ENCODE peak calls at places on chromosomes 4 and X, in ten cellular contexts. T, W, Y, B, R, I, M, O, P and C are unnamed samples.

GRCh38 chr4:142698541-142698940 is 147.6 kb downstream of the INPP4B start:
- DNase-seq in I (no peak), W (no peak), T (no peak), M (no peak), O (no peak), B (no peak), P (no peak), Y (no peak), R (no peak), C (no peak)

GRCh38 chrX:95218964-95219363 is 1465.7 kb upstream of the DIAPH2 start:
- DNase-seq in I (no peak), Y (no peak), M (no peak), P (no peak), O (no peak), R (no peak), B (no peak), T (no peak), W (no peak), C (no peak)

GRCh38 chrX:21374994-21375794 is 976 bp downstream of the CNKSR2 start:
- DNase-seq in I (no peak), M (no peak), W (no peak), P (peak; percentile 25), B (no peak), O (peak; percentile 28), T (no peak), R (no peak), Y (no peak), C (no peak)

GRCh38 chr4:42515156-42515884 is 118.0 kb downstream of the SHISA3 start:
- DNase-seq in Y (no peak), O (no peak), R (no peak), M (no peak), P (no peak), I (no peak), W (no peak), T (no peak), B (no peak), C (no peak)

GRCh38 chrX:64195862-64196261 is 9.6 kb downstream of the AMER1 start:
- DNase-seq in O (no peak), P (no peak), W (no peak), B (no peak), T (no peak), R (no peak), Y (no peak), M (no peak), I (no peak), C (no peak)

GRCh38 chrX:2692221-2693122 is 1.4 kb downstream of the CD99 start:
- DNase-seq in T (no peak), B (peak; percentile 31), W (peak; percentile 27), P (peak; percentile 41), R (peak; percentile 44), M (no peak), O (peak; percentile 17), Y (no peak), I (no peak), C (no peak)

GRCh38 chr4:7377223-7377865 is 57.4 kb downstream of the PSAPL1 start:
- DNase-seq in T (no peak), P (no peak), I (no peak), W (no peak), B (no peak), M (no peak), Y (no peak), R (no peak), O (peak; percentile 64), C (no peak)

GRCh38 chr4:123453006-123453685 is 56.6 kb downstream of the SPRY1 start:
- DNase-seq in M (no peak), R (no peak), W (no peak), P (no peak), O (no peak), T (no peak), I (no peak), B (no peak), Y (no peak), C (no peak)

GRCh38 chr4:110793890-110794588 is 171.2 kb upstream of the PITX2 start:
- DNase-seq in O (no peak), I (no peak), B (no peak), M (no peak), R (no peak), Y (no peak), T (no peak), P (peak; percentile 5), W (no peak), C (no peak)

GRCh38 chr4:7912826-7913225 is 26.8 kb downstream of the AFAP1 start:
- DNase-seq in T (no peak), R (no peak), P (no peak), Y (no peak), O (no peak), W (no peak), B (no peak), I (no peak), M (no peak), C (no peak)

GRCh38 chr4:173013232-173013932 is 155.2 kb upstream of the GALNT7 start:
- DNase-seq in M (no peak), I (peak; percentile 21), Y (peak; percentile 81), O (peak; percentile 58), P (peak; percentile 32), R (peak; percentile 49), W (peak; percentile 36), B (peak; percentile 27), T (no peak), C (no peak)

GRCh38 chr4:100984901-100985300 is 362.4 kb downstream of the PPP3CA start:
- DNase-seq in R (no peak), W (no peak), M (no peak), I (no peak), T (no peak), P (no peak), O (no peak), B (no peak), Y (no peak), C (no peak)

GRCh38 chr4:89489338-89489771 is 181.8 kb upstream of the GPRIN3 start:
- DNase-seq in W (no peak), P (no peak), T (no peak), O (peak; percentile 9), I (no peak), Y (no peak), B (no peak), R (no peak), M (no peak), C (no peak)

GRCh38 chr4:13711233-13711775 is 83.8 kb upstream of the BOD1L1 start:
- DNase-seq in I (no peak), R (no peak), M (no peak), W (no peak), B (no peak), Y (no peak), P (no peak), O (no peak), T (no peak), C (no peak)

DNA sequence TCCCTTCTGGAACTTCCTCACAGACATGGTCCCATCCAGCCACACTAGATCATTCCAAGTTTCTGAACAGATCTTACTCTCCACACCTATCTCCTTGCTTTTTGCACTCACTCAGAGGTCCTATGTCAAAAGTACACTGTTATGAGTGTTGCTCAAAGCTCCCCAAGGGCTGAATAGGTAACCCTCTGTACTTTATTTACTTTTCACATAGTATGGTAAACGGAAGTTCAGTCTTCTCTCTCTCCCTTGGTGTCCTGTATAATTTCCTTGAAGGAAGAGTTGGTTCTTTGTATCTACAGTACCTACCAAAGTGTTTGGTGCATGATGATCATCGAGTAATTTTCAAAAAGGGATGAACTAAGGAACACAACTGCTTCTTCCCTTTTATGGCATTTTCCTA is 74.4 kb downstream of the ARHGEF38 start:
- DNase-seq in M (no peak), I (no peak), O (no peak), R (no peak), W (no peak), T (no peak), B (no peak), P (no peak), Y (no peak), C (no peak)
- TF ChIP-seq EP300 in M (no peak), I (no peak), O (no peak), R (no peak), W (no peak), T (no peak), B (no peak), P (no peak), Y (no peak), C (no peak)

GRCh38 chrX:19889582-19890342 is 2.4 kb upstream of the SH3KBP1 start:
- DNase-seq in M (no peak), P (no peak), R (no peak), T (no peak), Y (no peak), I (peak; percentile 88), B (peak; percentile 84), O (no peak), W (peak; percentile 17), C (no peak)
- TF ChIP-seq EP300 in M (no peak), P (no peak), R (no peak), T (no peak), Y (no peak), I (no peak), B (no peak), O (no peak), W (no peak), C (no peak)

GRCh38 chr4:114087596-114088230 is 108.3 kb upstream of the ARSJ start:
- DNase-seq in M (no peak), B (no peak), P (no peak), R (no peak), W (no peak), T (no peak), O (no peak), I (no peak), Y (no peak), C (no peak)

GRCh38 chr4:114093221-114093715 is 113.8 kb upstream of the ARSJ start:
- DNase-seq in T (no peak), I (no peak), R (no peak), W (no peak), P (no peak), Y (no peak), M (no peak), B (no peak), O (no peak), C (no peak)

GRCh38 chr4:114091546-114091945 is 112.1 kb upstream of the ARSJ start:
- DNase-seq in T (no peak), I (no peak), P (no peak), O (no peak), Y (no peak), B (no peak), R (no peak), M (no peak), W (no peak), C (no peak)
- TF ChIP-seq EP300 in T (no peak), I (no peak), P (no peak), O (no peak), Y (no peak), B (no peak), R (no peak), M (no peak), W (no peak), C (no peak)

DNA sequence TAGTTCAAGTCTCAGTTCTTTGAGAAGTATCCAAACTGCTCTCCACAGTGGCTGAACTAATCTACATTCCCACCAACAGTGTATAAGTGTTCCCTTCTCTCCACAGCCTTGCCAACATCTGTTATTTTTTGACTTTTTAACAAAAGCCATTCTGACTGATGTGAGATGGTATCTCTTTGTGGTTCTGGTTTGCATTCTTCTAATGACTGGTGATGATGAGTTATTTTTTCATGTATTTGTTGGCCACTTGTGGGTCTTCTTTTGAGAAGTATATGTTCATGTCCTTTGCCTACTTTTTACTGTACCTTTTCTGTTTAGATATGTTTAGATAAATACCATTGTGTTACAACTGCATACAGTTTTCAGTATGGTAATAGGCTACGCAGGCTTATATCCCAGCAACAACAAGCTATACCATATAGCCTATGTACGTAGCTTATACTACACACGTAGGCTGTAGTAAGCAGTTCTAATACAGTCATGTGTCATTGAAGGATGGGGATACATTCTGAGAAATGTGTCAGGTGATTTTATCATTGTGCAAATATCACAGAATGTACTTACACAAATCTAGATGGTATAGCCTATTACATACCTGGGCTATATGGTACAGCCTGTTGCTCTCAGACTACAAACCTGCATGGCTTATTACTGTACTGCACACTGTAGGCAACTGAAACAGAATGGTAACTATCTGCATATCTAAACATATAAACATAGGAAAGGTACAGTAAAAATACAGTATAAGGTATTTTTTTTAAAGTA is 28.1 kb downstream of the KLHL8 start:
- DNase-seq in T (no peak), P (no peak), I (no peak), W (no peak), R (no peak), B (no peak), Y (no peak), O (no peak), M (no peak), C (no peak)
- TF ChIP-seq EP300 in T (no peak), P (no peak), I (no peak), W (no peak), R (no peak), B (no peak), Y (no peak), O (peak; percentile 48), M (no peak), C (no peak)